ENCODE peak calls at places on chromosomes 5 and 9, in five cellular contexts. M, K, U, B and C are unnamed samples.

GRCh38 chr9:78273761-78274160 is 23.2 kb upstream of the PSAT1 start:
- DNase-seq in M (no peak), K (no peak), U (no peak), B (no peak), C (no peak)

GRCh38 chr9:132005896-132006295 is 73.8 kb downstream of the MED27 start:
- DNase-seq in M (no peak), K (no peak), U (no peak), B (no peak), C (no peak)

GRCh38 chr5:83006683-83007283 is 70.4 kb downstream of the TMEM167A start:
- DNase-seq in M (no peak), K (no peak), U (no peak), B (no peak), C (no peak)

GRCh38 chr5:134245101-134245604 is 19.3 kb upstream of the PPP2CA start:
- DNase-seq in M (no peak), K (no peak), U (no peak), B (no peak), C (no peak)

GRCh38 chr5:178434851-178435250 is 155.3 kb downstream of the COL23A1 start:
- DNase-seq in M (no peak), K (no peak), U (peak; percentile 72), B (peak; percentile 58), C (peak; percentile 79)

GRCh38 chr5:62268792-62269191 is 37.2 kb upstream of the KIF2A start:
- DNase-seq in M (no peak), K (no peak), U (no peak), B (no peak), C (no peak)

GRCh38 chr5:53481887-53482716 is 1.7 kb downstream of the FST start:
- DNase-seq in M (peak; percentile 87), K (peak; percentile 77), U (peak; percentile 80), B (peak; percentile 83), C (peak; percentile 88)

GRCh38 chr5:1411099-1411498 is 34.1 kb downstream of the SLC6A3 start:
- DNase-seq in M (no peak), K (peak; percentile 19), U (no peak), B (no peak), C (no peak)

GRCh38 chr5:168007286-168007685 is 284.2 kb upstream of the WWC1 start:
- DNase-seq in M (no peak), K (no peak), U (no peak), B (no peak), C (no peak)

GRCh38 chr5:168869615-168870227 is 290.6 kb upstream of the PANK3 start:
- DNase-seq in M (no peak), K (no peak), U (peak; percentile 23), B (no peak), C (no peak)

GRCh38 chr9:22469928-22470544 is 23.4 kb downstream of the DMRTA1 start:
- DNase-seq in M (no peak), K (no peak), U (no peak), B (no peak), C (no peak)

GRCh38 chr5:36875789-36876388 is 680 bp upstream of the NIPBL start:
- DNase-seq in M (peak; percentile 89), K (peak; percentile 76), U (peak; percentile 83), B (peak; percentile 83), C (peak; percentile 89)

GRCh38 chr9:18473551-18474279 is at the start of gene ADAMTSL1:
- DNase-seq in M (peak; percentile 37), K (no peak), U (peak; percentile 31), B (no peak), C (peak; percentile 40)

GRCh38 chr5:150017606-150018005 is 17.1 kb downstream of the HMGXB3 start:
- DNase-seq in M (no peak), K (no peak), U (no peak), B (no peak), C (no peak)
- H3K27ac ChIP-seq in M (no peak overlapping the region), K (no peak overlapping the region), U (no peak overlapping the region), B (no peak overlapping the region), C (no peak overlapping the region)

DNA sequence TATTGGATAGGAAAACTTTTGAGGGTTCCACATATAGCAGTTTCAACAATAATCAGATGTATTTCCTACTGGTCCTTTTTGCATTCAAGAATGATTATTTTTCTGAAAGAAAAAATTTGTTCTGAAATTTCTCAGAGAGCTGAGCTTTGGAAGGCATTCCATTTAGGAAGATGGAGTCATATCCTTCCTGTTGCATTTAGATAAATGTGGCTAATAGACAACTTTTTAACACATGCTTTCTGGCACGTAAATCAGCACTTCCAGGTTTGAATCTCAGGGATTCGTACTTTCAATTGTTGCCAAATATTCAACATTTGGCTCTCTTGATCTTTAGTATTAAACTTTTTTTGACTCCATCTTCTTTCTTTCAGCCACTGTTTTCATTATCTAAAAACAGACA is 24.8 kb upstream of the TLR4 start:
- DNase-seq in M (no peak), K (no peak), U (no peak), B (no peak), C (no peak)
- H3K4me3 ChIP-seq in M (no peak overlapping the region), K (no peak overlapping the region), U (no peak overlapping the region), B (no peak overlapping the region), C (peak overlapping the region; percentile 9)

DNA sequence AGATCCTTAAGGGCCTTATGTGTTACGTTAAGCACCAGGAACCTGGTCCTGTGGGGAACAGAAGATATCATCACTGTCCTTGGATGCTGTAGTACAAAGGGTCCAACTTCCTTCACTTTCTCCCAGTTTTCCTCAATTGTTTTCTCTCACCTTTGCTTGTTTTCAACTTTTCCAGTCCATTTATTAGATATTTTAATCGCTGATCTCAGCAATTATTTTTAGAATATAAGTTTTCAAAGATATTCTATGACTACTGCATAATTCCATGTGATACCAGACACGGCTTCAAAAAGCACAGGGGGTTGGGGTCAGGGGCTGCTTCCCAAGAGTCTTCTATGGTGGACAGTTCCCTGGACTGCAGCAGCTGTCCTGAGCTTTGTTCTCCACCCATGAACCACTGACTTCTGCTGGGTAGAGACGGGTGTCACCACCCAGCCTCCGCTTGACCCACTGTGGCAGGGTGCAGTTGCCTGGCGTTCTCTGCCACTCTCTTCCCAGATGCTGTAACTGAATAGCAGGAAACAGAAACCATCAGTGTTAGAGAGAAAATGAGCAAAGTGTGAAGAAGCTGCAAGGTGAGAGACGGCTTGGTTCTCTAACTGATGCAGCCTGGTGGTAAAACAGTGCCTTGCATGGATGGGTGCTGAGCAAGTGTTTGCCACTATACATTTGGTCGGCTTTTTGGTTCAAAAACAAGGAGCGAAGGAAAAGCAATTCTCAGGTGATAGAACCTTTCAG is 383.0 kb downstream of the RAB3C start:
- DNase-seq in M (no peak), K (no peak), U (no peak), B (no peak), C (no peak)
- TF ChIP-seq CTCF in M (no peak), K (no peak), U (no peak), B (no peak), C (no peak)

GRCh38 chr9:127099664-127100063 is 22.8 kb downstream of the ANGPTL2 start:
- DNase-seq in M (no peak), K (no peak), U (no peak), B (no peak), C (no peak)
- H3K27ac ChIP-seq in M (no peak overlapping the region), K (no peak overlapping the region), U (peak overlapping the region; percentile 74), B (peak overlapping the region; percentile 61), C (no peak overlapping the region)

DNA sequence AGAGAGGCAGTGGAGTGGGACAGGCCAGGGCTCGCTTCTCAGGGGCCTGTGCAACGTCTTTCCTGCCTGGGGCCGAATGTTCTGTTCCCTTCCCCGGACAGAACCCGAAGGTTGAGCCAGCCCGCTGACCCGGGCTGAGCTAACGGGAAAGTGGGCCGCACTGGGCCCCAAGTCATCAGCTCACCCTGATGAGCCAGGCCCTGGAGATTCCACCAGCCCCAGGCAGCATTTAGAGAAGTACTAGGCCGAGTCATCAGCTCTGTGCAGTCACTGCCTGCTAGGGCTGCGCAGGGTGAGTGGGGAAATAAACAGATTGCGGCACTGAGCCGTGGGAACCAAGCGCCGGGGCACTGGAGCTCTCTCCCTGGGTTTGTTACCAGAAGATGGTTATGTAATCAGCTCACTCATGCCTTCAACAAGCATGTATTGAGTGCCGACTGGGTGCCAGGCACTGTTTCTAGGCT is 29.1 kb upstream of the DUSP1 start:
- DNase-seq in M (peak; percentile 75), K (peak; percentile 77), U (peak; percentile 53), B (peak; percentile 84), C (peak; percentile 81)
- H3K4me3 ChIP-seq in M (no peak overlapping the region), K (no peak overlapping the region), U (no peak overlapping the region), B (no peak overlapping the region), C (no peak overlapping the region)

DNA sequence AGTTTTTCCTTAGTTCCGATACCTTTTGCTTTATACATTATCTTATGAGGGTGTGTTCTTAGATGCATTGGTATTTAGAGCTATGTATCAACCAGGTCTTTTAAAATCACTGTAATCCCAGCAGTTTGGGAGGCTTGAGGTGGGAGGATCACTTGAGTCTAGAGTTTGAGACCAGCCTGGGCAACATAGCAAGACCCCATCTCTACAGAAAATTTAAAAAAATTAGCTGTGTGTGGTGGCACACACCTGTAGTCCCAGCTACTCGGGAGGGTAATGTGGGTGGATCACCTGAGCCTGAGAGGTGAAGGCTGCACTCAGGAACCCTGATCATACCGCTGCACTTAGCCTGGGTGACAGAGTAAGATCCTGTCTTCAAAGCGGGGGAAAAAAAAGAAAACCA is 15.1 kb downstream of the SPIN1 start:
- DNase-seq in M (no peak), K (no peak), U (no peak), B (no peak), C (no peak)
- TF ChIP-seq CTCF in M (no peak), K (no peak), U (no peak), B (no peak), C (no peak)